ENCODE peak calls at places on chromosomes 12 and 14, in seven cellular contexts. F, C, A, W, L, O and E are unnamed samples.

GRCh38 chr12:27667540-27667939 is 28.7 kb upstream of the REP15 start:
- DNase-seq in F (no peak), C (no peak), A (no peak), W (peak; percentile 23), L (peak; percentile 34), O (no peak), E (no peak)

GRCh38 chr12:52860102-52860838 is 11.5 kb upstream of the KRT78 start:
- DNase-seq in F (no peak), C (peak; percentile 50), A (no peak), W (peak; percentile 67), L (no peak), O (peak; percentile 37), E (peak; percentile 12)

GRCh38 chr12:93762059-93762719 is 85.0 kb downstream of the CRADD start:
- DNase-seq in F (no peak), C (no peak), A (no peak), W (no peak), L (no peak), O (no peak), E (no peak)

GRCh38 chr14:54665938-54666337 is 99.0 kb downstream of the SAMD4A start:
- DNase-seq in F (no peak), C (no peak), A (no peak), W (no peak), L (no peak), O (no peak), E (no peak)

GRCh38 chr12:65695077-65695865 is 129.0 kb upstream of the HMGA2 start:
- DNase-seq in F (no peak), C (no peak), A (no peak), W (peak; percentile 75), L (peak; percentile 98), O (peak; percentile 100), E (no peak)

GRCh38 chr14:71856199-71856919 is 75.9 kb upstream of the RGS6 start:
- DNase-seq in F (peak; percentile 34), C (no peak), A (no peak), W (no peak), L (no peak), O (no peak), E (peak; percentile 52)

GRCh38 chr12:4277856-4278581 is 4.5 kb downstream of the CCND2 start:
- DNase-seq in F (no peak), C (no peak), A (no peak), W (no peak), L (no peak), O (no peak), E (no peak)

GRCh38 chr12:59626382-59626781 is 30.6 kb downstream of the SLC16A7 start:
- DNase-seq in F (no peak), C (no peak), A (no peak), W (peak; percentile 19), L (peak; percentile 12), O (no peak), E (no peak)

GRCh38 chr14:67485501-67486095 is 2.9 kb downstream of the TMEM229B start:
- DNase-seq in F (no peak), C (no peak), A (peak; percentile 17), W (no peak), L (no peak), O (no peak), E (no peak)

GRCh38 chr12:78331764-78332163 is 501.1 kb downstream of the NAV3 start:
- DNase-seq in F (no peak), C (no peak), A (no peak), W (peak; percentile 6), L (no peak), O (no peak), E (peak; percentile 39)

GRCh38 chr14:105602799-105603763 is 76.7 kb downstream of the TMEM121 start:
- DNase-seq in F (no peak), C (no peak), A (no peak), W (no peak), L (no peak), O (no peak), E (no peak)

GRCh38 chr12:79661629-79662028 is 29.1 kb downstream of the PAWR start:
- DNase-seq in F (no peak), C (no peak), A (no peak), W (no peak), L (no peak), O (no peak), E (peak; percentile 51)

GRCh38 chr12:124493809-124494750 is 73.3 kb downstream of the NCOR2 start:
- DNase-seq in F (no peak), C (no peak), A (no peak), W (no peak), L (no peak), O (no peak), E (no peak)

GRCh38 chr14:52848626-52849025 is 57.2 kb upstream of the GNPNAT1 start:
- DNase-seq in F (no peak), C (no peak), A (no peak), W (no peak), L (no peak), O (no peak), E (no peak)

GRCh38 chr12:56630180-56630632 is at the start of gene BAZ2A:
- DNase-seq in F (peak; percentile 72), C (peak; percentile 86), A (peak; percentile 91), W (peak; percentile 96), L (peak; percentile 65), O (peak; percentile 89), E (peak; percentile 94)